ENCODE peak calls at places on chromosomes 2 and 18, in four cellular contexts. L is mucosa of descending colon; Y is sciatic nerve; D is activated naive CD8-positive, alpha-beta T cell treated with anti-CD3 and anti-CD28 coated beads, Interleukin-2, amount 50 U/mL, for 24 hours. H is an unnamed sample.

GRCh38 chr2:42949125-42949524 is 156.7 kb upstream of the HAAO start:
- ATAC-seq in L (peak; percentile 50), Y (no peak), D (no peak), H (no peak)

GRCh38 chr2:74052732-74053712 is 68.3 kb downstream of the TET3 start:
- ATAC-seq in L (peak; percentile 61), Y (no peak), D (no peak), H (no peak)

GRCh38 chr2:170019060-170019805 is 158.7 kb upstream of the MYO3B start:
- ATAC-seq in L (no peak), Y (no peak), D (no peak), H (no peak)

GRCh38 chr18:44715841-44716240 is 35.2 kb downstream of the SETBP1 start:
- ATAC-seq in L (no peak), Y (peak; percentile 3), D (no peak), H (no peak)

GRCh38 chr2:241895732-241896641 is 26.5 kb downstream of the RTP5 start:
- ATAC-seq in L (peak; percentile 69), Y (peak; percentile 64), D (peak; percentile 56), H (peak; percentile 61)

GRCh38 chr2:22281033-22281432 is 1103.9 kb upstream of the KLHL29 start:
- ATAC-seq in L (no peak), Y (no peak), D (no peak), H (no peak)

GRCh38 chr18:45254683-45255082 is 360.6 kb upstream of the SLC14A2 start:
- ATAC-seq in L (peak; percentile 39), Y (peak; percentile 91), D (no peak), H (no peak)

GRCh38 chr2:10469301-10469700 is 21.2 kb upstream of the ODC1 start:
- ATAC-seq in L (no peak), Y (no peak), D (no peak), H (no peak)

GRCh38 chr2:116095636-116096035 is 1653.2 kb downstream of the DPP10 start:
- ATAC-seq in L (no peak), Y (no peak), D (no peak), H (no peak)

GRCh38 chr18:10418836-10419235 is 35.6 kb upstream of the APCDD1 start:
- ATAC-seq in L (no peak), Y (no peak), D (no peak), H (no peak)

GRCh38 chr2:122960727-122961641 is 1064.1 kb upstream of the CNTNAP5 start:
- ATAC-seq in L (no peak), Y (no peak), D (no peak), H (no peak)

GRCh38 chr2:52335727-52336126 is 1303.8 kb upstream of the NRXN1 start:
- ATAC-seq in L (no peak), Y (no peak), D (no peak), H (no peak)

GRCh38 chr2:32064021-32064678 is 794 bp downstream of the SPAST start:
- ATAC-seq in L (peak; percentile 6), Y (no peak), D (peak; percentile 17), H (peak; percentile 24)

GRCh38 chr2:69701100-69701945 is 40.6 kb upstream of the ANXA4 start:
- ATAC-seq in L (no peak), Y (no peak), D (no peak), H (no peak)

GRCh38 chr2:109619131-109619615 is 5.0 kb downstream of the SOWAHC start:
- ATAC-seq in L (no peak), Y (no peak), D (no peak), H (no peak)

GRCh38 chr2:177326005-177326404 is 61.5 kb upstream of the NFE2L2 start:
- ATAC-seq in L (no peak), Y (no peak), D (no peak), H (no peak)

GRCh38 chr2:200364620-200365019 is 58.1 kb downstream of the SPATS2L start:
- ATAC-seq in L (no peak), Y (no peak), D (no peak), H (no peak)

GRCh38 chr18:28831908-28832307 is 655.0 kb upstream of the CDH2 start:
- ATAC-seq in L (no peak), Y (no peak), D (no peak), H (no peak)

GRCh38 chr2:173231042-173231441 is 123.6 kb upstream of the CDCA7 start:
- ATAC-seq in L (peak; percentile 81), Y (no peak), D (no peak), H (no peak)

GRCh38 chr2:190466819-190467444 is 58.8 kb downstream of the MFSD6 start:
- ATAC-seq in L (peak; percentile 50), Y (peak; percentile 17), D (no peak), H (no peak)

GRCh38 chr18:32771169-32771751 is 1.6 kb downstream of the KLHL14 start:
- ATAC-seq in L (peak; percentile 53), Y (peak; percentile 37), D (no peak), H (no peak)

GRCh38 chr2:191386938-191387536 is 141.8 kb downstream of the MYO1B start:
- ATAC-seq in L (no peak), Y (no peak), D (peak; percentile 68), H (peak; percentile 71)